ENCODE peak calls at places on chromosomes 4 and X, in eight cellular contexts. C, U, K, D, Y, A, J and O are unnamed samples.

GRCh38 chr4:153222162-153222789 is 18.0 kb downstream of the TRIM2 start:
- DNase-seq in C (peak), U (peak), K (peak), D (peak), Y (no peak), A (peak), J (no peak), O (no peak)

GRCh38 chr4:107862658-107863057 is 37.9 kb downstream of the SGMS2 start:
- DNase-seq in C (no peak), U (peak), K (peak), D (peak), Y (no peak), A (no peak), J (peak), O (no peak)

GRCh38 chr4:163680390-163681098 is 186.1 kb downstream of the TMA16 start:
- DNase-seq in C (no peak), U (no peak), K (peak), D (no peak), Y (no peak), A (no peak), J (no peak), O (no peak)

GRCh38 chr4:8356856-8357255 is 83.7 kb downstream of the ACOX3 start:
- DNase-seq in C (no peak), U (no peak), K (no peak), D (no peak), Y (no peak), A (no peak), J (no peak), O (no peak)

GRCh38 chrX:40272786-40273185 is 175.0 kb upstream of the BCOR start:
- DNase-seq in C (no peak), U (no peak), K (no peak), D (no peak), Y (no peak), A (no peak), J (no peak), O (no peak)

GRCh38 chr4:3745886-3746656 is 20.1 kb upstream of the ADRA2C start:
- DNase-seq in C (no peak), U (peak), K (peak), D (no peak), Y (no peak), A (no peak), J (no peak), O (no peak)

GRCh38 chrX:38117485-38117884 is 103.2 kb downstream of the SRPX start:
- DNase-seq in C (no peak), U (peak), K (no peak), D (peak), Y (no peak), A (no peak), J (peak), O (no peak)

GRCh38 chrX:154121961-154122360 is 22.1 kb upstream of the OPN1LW start:
- DNase-seq in C (no peak), U (no peak), K (peak), D (peak), Y (no peak), A (no peak), J (no peak), O (no peak)

GRCh38 chr4:159105761-159106243 is 2.9 kb downstream of the RAPGEF2 start:
- DNase-seq in C (peak), U (peak), K (peak), D (no peak), Y (no peak), A (no peak), J (no peak), O (no peak)

GRCh38 chr4:118881512-118882146 is 7.0 kb upstream of the SYNPO2 start:
- DNase-seq in C (no peak), U (no peak), K (no peak), D (no peak), Y (no peak), A (no peak), J (no peak), O (no peak)

GRCh38 chr4:115323106-115323684 is 209.8 kb upstream of the NDST4 start:
- DNase-seq in C (no peak), U (no peak), K (no peak), D (no peak), Y (no peak), A (no peak), J (no peak), O (no peak)

GRCh38 chr4:130632731-130633604 is 1537.0 kb downstream of the C4orf33 start:
- DNase-seq in C (no peak), U (peak), K (no peak), D (no peak), Y (no peak), A (no peak), J (no peak), O (no peak)

GRCh38 chr4:169131556-169132208 is 121.6 kb upstream of the CBR4 start:
- DNase-seq in C (no peak), U (no peak), K (no peak), D (no peak), Y (no peak), A (no peak), J (no peak), O (no peak)